ENCODE peak calls at places on chromosome 10, in eight cellular contexts. One of them, this sample, is unnamed.

GRCh38 chr10:51224610-51225230 is 150.4 kb downstream of the PRKG1 start:
- DNase-seq in fibroblast of the conjunctiva: peak
- DNase-seq in lower lobe of right lung: no peak
- DNase-seq in stimulated activated CD4-positive, alpha-beta T cell treated with anti-CD3 and anti-CD28 coated beads, Interleukin-1b, Interleukin-23, amount 100 ng/mL, for 1 hour: no peak
- DNase-seq in amniotic stem cell: peak
- DNase-seq in body of pancreas: no peak
- DNase-seq in T follicular helper cell: no peak
- DNase-seq in HFF-Myc: peak
- DNase-seq in this sample: no peak

GRCh38 chr10:29254123-29255046 is 34.5 kb upstream of the LYZL1 start:
- DNase-seq in HFF-Myc: no peak
- DNase-seq in T follicular helper cell: no peak
- DNase-seq in amniotic stem cell: no peak
- DNase-seq in stimulated activated CD4-positive, alpha-beta T cell treated with anti-CD3 and anti-CD28 coated beads, Interleukin-1b, Interleukin-23, amount 100 ng/mL, for 1 hour: no peak
- DNase-seq in body of pancreas: no peak
- DNase-seq in lower lobe of right lung: no peak
- DNase-seq in fibroblast of the conjunctiva: no peak
- DNase-seq in this sample: no peak

GRCh38 chr10:18368681-18369080 is 228.5 kb downstream of the CACNB2 start:
- DNase-seq in amniotic stem cell: no peak
- DNase-seq in body of pancreas: no peak
- DNase-seq in fibroblast of the conjunctiva: peak
- DNase-seq in T follicular helper cell: no peak
- DNase-seq in stimulated activated CD4-positive, alpha-beta T cell treated with anti-CD3 and anti-CD28 coated beads, Interleukin-1b, Interleukin-23, amount 100 ng/mL, for 1 hour: no peak
- DNase-seq in lower lobe of right lung: no peak
- DNase-seq in HFF-Myc: peak
- DNase-seq in this sample: no peak

GRCh38 chr10:7537126-7537525 is 126.3 kb upstream of the SFMBT2 start:
- DNase-seq in amniotic stem cell: no peak
- DNase-seq in HFF-Myc: no peak
- DNase-seq in body of pancreas: no peak
- DNase-seq in stimulated activated CD4-positive, alpha-beta T cell treated with anti-CD3 and anti-CD28 coated beads, Interleukin-1b, Interleukin-23, amount 100 ng/mL, for 1 hour: no peak
- DNase-seq in lower lobe of right lung: no peak
- DNase-seq in T follicular helper cell: no peak
- DNase-seq in fibroblast of the conjunctiva: no peak
- DNase-seq in this sample: no peak

GRCh38 chr10:28879875-28880381 is 202.6 kb downstream of the BAMBI start:
- DNase-seq in fibroblast of the conjunctiva: no peak
- DNase-seq in lower lobe of right lung: no peak
- DNase-seq in body of pancreas: no peak
- DNase-seq in amniotic stem cell: no peak
- DNase-seq in T follicular helper cell: no peak
- DNase-seq in HFF-Myc: no peak
- DNase-seq in stimulated activated CD4-positive, alpha-beta T cell treated with anti-CD3 and anti-CD28 coated beads, Interleukin-1b, Interleukin-23, amount 100 ng/mL, for 1 hour: no peak
- DNase-seq in this sample: no peak

GRCh38 chr10:120586471-120586872 is 129.4 kb downstream of the PLPP4 start:
- DNase-seq in T follicular helper cell: no peak
- DNase-seq in lower lobe of right lung: no peak
- DNase-seq in fibroblast of the conjunctiva: no peak
- DNase-seq in amniotic stem cell: no peak
- DNase-seq in stimulated activated CD4-positive, alpha-beta T cell treated with anti-CD3 and anti-CD28 coated beads, Interleukin-1b, Interleukin-23, amount 100 ng/mL, for 1 hour: no peak
- DNase-seq in body of pancreas: no peak
- DNase-seq in HFF-Myc: no peak
- DNase-seq in this sample: no peak

GRCh38 chr10:30671011-30671616 is 41.6 kb upstream of the LYZL2 start:
- DNase-seq in lower lobe of right lung: no peak
- DNase-seq in fibroblast of the conjunctiva: peak
- DNase-seq in body of pancreas: peak
- DNase-seq in HFF-Myc: peak
- DNase-seq in stimulated activated CD4-positive, alpha-beta T cell treated with anti-CD3 and anti-CD28 coated beads, Interleukin-1b, Interleukin-23, amount 100 ng/mL, for 1 hour: no peak
- DNase-seq in T follicular helper cell: peak
- DNase-seq in amniotic stem cell: peak
- DNase-seq in this sample: peak

GRCh38 chr10:99425204-99425603 is 5.2 kb downstream of the GOT1 start:
- DNase-seq in lower lobe of right lung: no peak
- DNase-seq in stimulated activated CD4-positive, alpha-beta T cell treated with anti-CD3 and anti-CD28 coated beads, Interleukin-1b, Interleukin-23, amount 100 ng/mL, for 1 hour: no peak
- DNase-seq in T follicular helper cell: no peak
- DNase-seq in fibroblast of the conjunctiva: no peak
- DNase-seq in HFF-Myc: no peak
- DNase-seq in amniotic stem cell: no peak
- DNase-seq in body of pancreas: no peak
- DNase-seq in this sample: no peak

GRCh38 chr10:52774600-52775106 is 2.1 kb upstream of the MBL2 start:
- DNase-seq in fibroblast of the conjunctiva: no peak
- DNase-seq in amniotic stem cell: no peak
- DNase-seq in lower lobe of right lung: no peak
- DNase-seq in body of pancreas: no peak
- DNase-seq in HFF-Myc: no peak
- DNase-seq in stimulated activated CD4-positive, alpha-beta T cell treated with anti-CD3 and anti-CD28 coated beads, Interleukin-1b, Interleukin-23, amount 100 ng/mL, for 1 hour: no peak
- DNase-seq in T follicular helper cell: no peak
- DNase-seq in this sample: no peak

GRCh38 chr10:4127518-4128315 is 342.7 kb upstream of the KLF6 start:
- DNase-seq in fibroblast of the conjunctiva: peak
- DNase-seq in lower lobe of right lung: no peak
- DNase-seq in amniotic stem cell: no peak
- DNase-seq in HFF-Myc: no peak
- DNase-seq in stimulated activated CD4-positive, alpha-beta T cell treated with anti-CD3 and anti-CD28 coated beads, Interleukin-1b, Interleukin-23, amount 100 ng/mL, for 1 hour: no peak
- DNase-seq in T follicular helper cell: no peak
- DNase-seq in body of pancreas: no peak
- DNase-seq in this sample: peak

GRCh38 chr10:6053816-6054581 is 8.2 kb downstream of the IL2RA start:
- DNase-seq in HFF-Myc: no peak
- DNase-seq in amniotic stem cell: no peak
- DNase-seq in stimulated activated CD4-positive, alpha-beta T cell treated with anti-CD3 and anti-CD28 coated beads, Interleukin-1b, Interleukin-23, amount 100 ng/mL, for 1 hour: no peak
- DNase-seq in fibroblast of the conjunctiva: no peak
- DNase-seq in lower lobe of right lung: peak
- DNase-seq in body of pancreas: peak
- DNase-seq in T follicular helper cell: no peak
- DNase-seq in this sample: peak

GRCh38 chr10:93065675-93066543 is 5.3 kb downstream of the CYP26C1 start:
- DNase-seq in lower lobe of right lung: no peak
- DNase-seq in stimulated activated CD4-positive, alpha-beta T cell treated with anti-CD3 and anti-CD28 coated beads, Interleukin-1b, Interleukin-23, amount 100 ng/mL, for 1 hour: no peak
- DNase-seq in T follicular helper cell: no peak
- DNase-seq in HFF-Myc: no peak
- DNase-seq in amniotic stem cell: no peak
- DNase-seq in fibroblast of the conjunctiva: no peak
- DNase-seq in body of pancreas: no peak
- DNase-seq in this sample: no peak

GRCh38 chr10:58590152-58590551 is 77.5 kb downstream of the BICC1 start:
- DNase-seq in stimulated activated CD4-positive, alpha-beta T cell treated with anti-CD3 and anti-CD28 coated beads, Interleukin-1b, Interleukin-23, amount 100 ng/mL, for 1 hour: no peak
- DNase-seq in body of pancreas: no peak
- DNase-seq in HFF-Myc: peak
- DNase-seq in T follicular helper cell: no peak
- DNase-seq in fibroblast of the conjunctiva: peak
- DNase-seq in lower lobe of right lung: no peak
- DNase-seq in amniotic stem cell: peak
- DNase-seq in this sample: no peak

GRCh38 chr10:14040787-14041631 is 289.7 kb downstream of the FRMD4A start:
- DNase-seq in amniotic stem cell: no peak
- DNase-seq in HFF-Myc: no peak
- DNase-seq in fibroblast of the conjunctiva: no peak
- DNase-seq in body of pancreas: no peak
- DNase-seq in lower lobe of right lung: no peak
- DNase-seq in stimulated activated CD4-positive, alpha-beta T cell treated with anti-CD3 and anti-CD28 coated beads, Interleukin-1b, Interleukin-23, amount 100 ng/mL, for 1 hour: no peak
- DNase-seq in T follicular helper cell: no peak
- DNase-seq in this sample: no peak

GRCh38 chr10:14397069-14397468 is 66.3 kb upstream of the FRMD4A start:
- DNase-seq in body of pancreas: no peak
- DNase-seq in stimulated activated CD4-positive, alpha-beta T cell treated with anti-CD3 and anti-CD28 coated beads, Interleukin-1b, Interleukin-23, amount 100 ng/mL, for 1 hour: no peak
- DNase-seq in HFF-Myc: peak
- DNase-seq in T follicular helper cell: no peak
- DNase-seq in fibroblast of the conjunctiva: peak
- DNase-seq in lower lobe of right lung: peak
- DNase-seq in amniotic stem cell: peak
- DNase-seq in this sample: no peak

GRCh38 chr10:78944658-78945333 is 124.0 kb upstream of the ZMIZ1 start:
- DNase-seq in T follicular helper cell: no peak
- DNase-seq in stimulated activated CD4-positive, alpha-beta T cell treated with anti-CD3 and anti-CD28 coated beads, Interleukin-1b, Interleukin-23, amount 100 ng/mL, for 1 hour: no peak
- DNase-seq in lower lobe of right lung: peak
- DNase-seq in amniotic stem cell: peak
- DNase-seq in HFF-Myc: peak
- DNase-seq in fibroblast of the conjunctiva: peak
- DNase-seq in body of pancreas: peak
- DNase-seq in this sample: no peak

GRCh38 chr10:117631276-117632151 is 89.0 kb downstream of the EMX2 start:
- DNase-seq in stimulated activated CD4-positive, alpha-beta T cell treated with anti-CD3 and anti-CD28 coated beads, Interleukin-1b, Interleukin-23, amount 100 ng/mL, for 1 hour: no peak
- DNase-seq in HFF-Myc: no peak
- DNase-seq in lower lobe of right lung: no peak
- DNase-seq in T follicular helper cell: no peak
- DNase-seq in amniotic stem cell: no peak
- DNase-seq in body of pancreas: no peak
- DNase-seq in fibroblast of the conjunctiva: no peak
- DNase-seq in this sample: no peak

GRCh38 chr10:22381262-22381661 is 36.0 kb downstream of the SPAG6 start:
- DNase-seq in lower lobe of right lung: no peak
- DNase-seq in body of pancreas: no peak
- DNase-seq in HFF-Myc: no peak
- DNase-seq in amniotic stem cell: no peak
- DNase-seq in fibroblast of the conjunctiva: no peak
- DNase-seq in stimulated activated CD4-positive, alpha-beta T cell treated with anti-CD3 and anti-CD28 coated beads, Interleukin-1b, Interleukin-23, amount 100 ng/mL, for 1 hour: no peak
- DNase-seq in T follicular helper cell: no peak
- DNase-seq in this sample: no peak

GRCh38 chr10:34864156-34865075 is 49.3 kb upstream of the PARD3 start:
- DNase-seq in amniotic stem cell: no peak
- DNase-seq in fibroblast of the conjunctiva: no peak
- DNase-seq in stimulated activated CD4-positive, alpha-beta T cell treated with anti-CD3 and anti-CD28 coated beads, Interleukin-1b, Interleukin-23, amount 100 ng/mL, for 1 hour: no peak
- DNase-seq in body of pancreas: no peak
- DNase-seq in T follicular helper cell: no peak
- DNase-seq in HFF-Myc: no peak
- DNase-seq in lower lobe of right lung: no peak
- DNase-seq in this sample: no peak

GRCh38 chr10:71748671-71749191 is 24.6 kb downstream of the VSIR start:
- DNase-seq in fibroblast of the conjunctiva: no peak
- DNase-seq in body of pancreas: no peak
- DNase-seq in HFF-Myc: no peak
- DNase-seq in T follicular helper cell: peak
- DNase-seq in amniotic stem cell: no peak
- DNase-seq in lower lobe of right lung: peak
- DNase-seq in stimulated activated CD4-positive, alpha-beta T cell treated with anti-CD3 and anti-CD28 coated beads, Interleukin-1b, Interleukin-23, amount 100 ng/mL, for 1 hour: no peak
- DNase-seq in this sample: peak

GRCh38 chr10:20596911-20597310 is 300.2 kb downstream of the NEBL start:
- DNase-seq in fibroblast of the conjunctiva: peak
- DNase-seq in HFF-Myc: no peak
- DNase-seq in stimulated activated CD4-positive, alpha-beta T cell treated with anti-CD3 and anti-CD28 coated beads, Interleukin-1b, Interleukin-23, amount 100 ng/mL, for 1 hour: no peak
- DNase-seq in lower lobe of right lung: no peak
- DNase-seq in amniotic stem cell: no peak
- DNase-seq in T follicular helper cell: no peak
- DNase-seq in body of pancreas: no peak
- DNase-seq in this sample: no peak

GRCh38 chr10:14391342-14391741 is 60.6 kb upstream of the FRMD4A start:
- DNase-seq in T follicular helper cell: no peak
- DNase-seq in amniotic stem cell: no peak
- DNase-seq in fibroblast of the conjunctiva: no peak
- DNase-seq in stimulated activated CD4-positive, alpha-beta T cell treated with anti-CD3 and anti-CD28 coated beads, Interleukin-1b, Interleukin-23, amount 100 ng/mL, for 1 hour: no peak
- DNase-seq in body of pancreas: no peak
- DNase-seq in HFF-Myc: no peak
- DNase-seq in lower lobe of right lung: no peak
- DNase-seq in this sample: no peak

GRCh38 chr10:103114876-103115275 is 78.2 kb downstream of the NT5C2 start:
- DNase-seq in fibroblast of the conjunctiva: no peak
- DNase-seq in lower lobe of right lung: no peak
- DNase-seq in HFF-Myc: no peak
- DNase-seq in stimulated activated CD4-positive, alpha-beta T cell treated with anti-CD3 and anti-CD28 coated beads, Interleukin-1b, Interleukin-23, amount 100 ng/mL, for 1 hour: no peak
- DNase-seq in body of pancreas: no peak
- DNase-seq in T follicular helper cell: no peak
- DNase-seq in amniotic stem cell: no peak
- DNase-seq in this sample: no peak